ENCODE peak calls at places on chromosome 18, in six cellular contexts. One of them, this sample, is unnamed.
A peak's percentile ranks its signal among the peaks of the same experiment; 100 is the strongest.

GRCh38 chr18:78934003-78934402 is 45.6 kb upstream of the SALL3 start:
- DNase-seq in H1: no peak
- DNase-seq in K562: no peak
- DNase-seq in HCT116: no peak
- DNase-seq in SK-N-SH: no peak
- DNase-seq in HepG2: no peak
- DNase-seq in this sample: no peak

GRCh38 chr18:79883461-79884295 is 67.8 kb downstream of the SLC66A2 start:
- DNase-seq in H1: no peak
- DNase-seq in K562: no peak
- DNase-seq in HCT116: no peak
- DNase-seq in SK-N-SH: peak; percentile 25
- DNase-seq in HepG2: no peak
- DNase-seq in this sample: no peak

GRCh38 chr18:3447035-3447894 is 2.7 kb upstream of the TGIF1 start:
- DNase-seq in H1: no peak
- DNase-seq in K562: peak; percentile 64
- DNase-seq in HCT116: no peak
- DNase-seq in SK-N-SH: peak; percentile 12
- DNase-seq in HepG2: no peak
- DNase-seq in this sample: no peak

GRCh38 chr18:596288-596881 is 403 bp upstream of the CLUL1 start:
- DNase-seq in H1: peak; percentile 68
- DNase-seq in K562: peak; percentile 88
- DNase-seq in HCT116: peak; percentile 47
- DNase-seq in SK-N-SH: peak; percentile 67
- DNase-seq in HepG2: peak; percentile 43
- DNase-seq in this sample: peak; percentile 11

GRCh38 chr18:63267990-63268721 is 51.4 kb downstream of the BCL2 start:
- DNase-seq in H1: no peak
- DNase-seq in K562: no peak
- DNase-seq in HCT116: no peak
- DNase-seq in SK-N-SH: no peak
- DNase-seq in HepG2: no peak
- DNase-seq in this sample: no peak

GRCh38 chr18:46716336-46716735 is 40.5 kb downstream of the ST8SIA5 start:
- DNase-seq in H1: no peak
- DNase-seq in K562: no peak
- DNase-seq in HCT116: no peak
- DNase-seq in SK-N-SH: no peak
- DNase-seq in HepG2: no peak
- DNase-seq in this sample: no peak

GRCh38 chr18:44508474-44508873 is 172.2 kb upstream of the SETBP1 start:
- DNase-seq in H1: no peak
- DNase-seq in K562: no peak
- DNase-seq in HCT116: no peak
- DNase-seq in SK-N-SH: no peak
- DNase-seq in HepG2: no peak
- DNase-seq in this sample: no peak

GRCh38 chr18:74506405-74507119 is 10.4 kb downstream of the CNDP2 start:
- DNase-seq in H1: no peak
- DNase-seq in K562: no peak
- DNase-seq in HCT116: no peak
- DNase-seq in SK-N-SH: no peak
- DNase-seq in HepG2: no peak
- DNase-seq in this sample: no peak

GRCh38 chr18:21598726-21599584 is 1.5 kb downstream of the ESCO1 start:
- DNase-seq in H1: no peak
- DNase-seq in K562: no peak
- DNase-seq in HCT116: peak; percentile 36
- DNase-seq in SK-N-SH: no peak
- DNase-seq in HepG2: peak; percentile 71
- DNase-seq in this sample: no peak
- TF ChIP-seq JUND in H1: no peak
- TF ChIP-seq JUND in K562: no peak
- TF ChIP-seq JUND in HCT116: no peak
- TF ChIP-seq JUND in SK-N-SH: no peak
- TF ChIP-seq JUND in HepG2: no peak
- TF ChIP-seq JUND in this sample: no peak

GRCh38 chr18:13823707-13824395 is at the start of gene MC5R:
- DNase-seq in H1: no peak
- DNase-seq in K562: peak; percentile 82
- DNase-seq in HCT116: no peak
- DNase-seq in SK-N-SH: peak; percentile 92
- DNase-seq in HepG2: peak; percentile 23
- DNase-seq in this sample: peak; percentile 50
- TF ChIP-seq JUND in H1: no peak
- TF ChIP-seq JUND in K562: no peak
- TF ChIP-seq JUND in HCT116: no peak
- TF ChIP-seq JUND in SK-N-SH: no peak
- TF ChIP-seq JUND in HepG2: no peak
- TF ChIP-seq JUND in this sample: no peak

GRCh38 chr18:49666045-49666444 is 104.2 kb downstream of the LIPG start:
- DNase-seq in H1: no peak
- DNase-seq in K562: no peak
- DNase-seq in HCT116: no peak
- DNase-seq in SK-N-SH: peak; percentile 46
- DNase-seq in HepG2: no peak
- DNase-seq in this sample: no peak
- TF ChIP-seq JUND in H1: no peak
- TF ChIP-seq JUND in K562: peak; percentile 18
- TF ChIP-seq JUND in HCT116: no peak
- TF ChIP-seq JUND in SK-N-SH: no peak
- TF ChIP-seq JUND in HepG2: no peak
- TF ChIP-seq JUND in this sample: no peak

DNA sequence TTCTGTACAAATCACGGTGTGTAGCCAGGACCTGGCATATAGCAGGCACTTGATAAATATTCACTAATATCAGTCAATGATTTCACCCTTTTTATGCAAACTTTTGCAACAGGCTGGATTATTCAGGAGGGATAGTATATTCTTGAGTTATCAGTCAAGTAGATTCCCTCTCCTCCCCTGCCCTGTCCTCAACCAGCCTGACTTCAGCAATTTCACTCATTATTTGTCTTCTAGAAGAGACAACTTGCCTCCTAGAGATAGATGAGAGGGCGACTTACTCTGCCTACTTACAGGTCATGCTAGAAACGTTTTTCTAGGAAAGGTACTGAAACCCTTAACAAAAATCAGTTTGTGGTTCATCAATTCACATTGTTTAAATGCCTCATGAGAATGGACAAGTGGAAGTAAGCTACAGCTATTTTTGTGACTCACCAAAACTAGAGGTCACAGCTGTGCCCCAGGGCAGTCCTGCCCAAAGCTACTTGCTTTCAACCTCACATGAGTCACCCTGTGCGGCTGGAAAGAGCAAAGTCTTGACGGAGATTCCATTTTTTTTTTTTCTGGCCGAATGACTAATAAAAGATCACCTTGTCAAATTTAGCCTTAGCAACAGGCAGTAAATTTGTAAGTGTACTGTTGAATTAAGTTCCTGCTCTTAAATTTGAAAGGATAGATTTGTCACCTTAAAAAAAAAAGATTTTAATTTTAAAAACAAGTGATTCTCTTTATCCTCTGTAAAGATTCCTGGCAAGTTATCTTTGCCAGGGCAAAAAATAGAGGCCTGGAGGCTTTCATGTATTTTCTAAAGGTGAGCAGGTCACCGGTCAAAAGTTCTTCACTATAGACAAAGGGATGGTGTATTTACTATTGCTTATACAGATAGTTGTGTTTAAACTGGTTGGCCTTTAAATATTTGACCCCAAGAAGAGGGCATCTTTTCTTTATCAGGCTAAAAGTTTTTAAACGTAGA is 109.0 kb upstream of the SLC35G4 start:
- DNase-seq in H1: no peak
- DNase-seq in K562: no peak
- DNase-seq in HCT116: peak; percentile 89
- DNase-seq in SK-N-SH: no peak
- DNase-seq in HepG2: peak; percentile 98
- DNase-seq in this sample: no peak
- TF ChIP-seq JUND in H1: no peak
- TF ChIP-seq JUND in K562: no peak
- TF ChIP-seq JUND in HCT116: peak; percentile 95
- TF ChIP-seq JUND in SK-N-SH: peak; percentile 85
- TF ChIP-seq JUND in HepG2: peak; percentile 94
- TF ChIP-seq JUND in this sample: no peak

GRCh38 chr18:57909620-57910019 is 106.5 kb upstream of the ATP8B1 start:
- DNase-seq in H1: no peak
- DNase-seq in K562: no peak
- DNase-seq in HCT116: no peak
- DNase-seq in SK-N-SH: no peak
- DNase-seq in HepG2: no peak
- DNase-seq in this sample: peak; percentile 37
- TF ChIP-seq JUND in H1: no peak
- TF ChIP-seq JUND in K562: no peak
- TF ChIP-seq JUND in HCT116: no peak
- TF ChIP-seq JUND in SK-N-SH: no peak
- TF ChIP-seq JUND in HepG2: no peak
- TF ChIP-seq JUND in this sample: no peak

DNA sequence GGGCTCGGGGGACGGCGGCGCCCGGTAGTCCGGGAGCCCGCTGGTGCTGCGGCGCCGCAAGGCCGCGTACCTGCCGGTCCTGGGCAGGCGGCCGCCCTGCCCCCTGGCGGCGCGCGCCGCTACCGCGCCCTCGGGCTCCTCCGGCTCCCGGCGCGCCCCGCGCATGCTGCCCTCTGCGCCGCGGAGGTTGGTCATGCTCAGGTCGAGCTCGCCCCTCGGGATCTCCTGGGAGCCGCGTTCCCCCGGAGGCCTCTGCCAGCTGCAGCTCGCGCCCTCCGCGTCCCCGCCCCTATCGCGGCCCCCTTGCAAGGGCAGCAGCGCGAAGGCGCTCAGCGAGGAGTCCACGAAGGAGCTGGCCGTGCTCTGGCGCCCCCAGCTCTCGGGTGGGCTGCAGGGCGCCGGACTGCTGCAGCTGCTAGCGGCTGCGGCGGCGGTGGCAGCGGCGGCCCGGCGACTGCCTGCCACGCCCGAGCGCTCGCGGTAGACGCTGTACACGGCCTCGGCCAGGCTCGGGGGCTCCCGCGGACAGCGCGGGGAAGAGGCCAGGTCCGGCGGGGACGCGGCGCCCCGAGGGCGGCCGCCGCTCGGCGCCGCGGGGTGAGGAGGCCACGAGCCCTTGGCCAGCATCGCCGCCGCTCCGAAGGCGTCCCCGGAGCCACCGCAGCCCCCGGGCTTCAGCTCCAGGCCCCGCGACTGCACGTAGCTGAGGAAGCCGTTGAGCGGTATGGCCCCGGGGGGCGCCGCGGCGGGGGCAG is 4.5 kb downstream of the TMEM200C start:
- DNase-seq in H1: no peak
- DNase-seq in K562: no peak
- DNase-seq in HCT116: no peak
- DNase-seq in SK-N-SH: peak; percentile 90
- DNase-seq in HepG2: peak; percentile 11
- DNase-seq in this sample: no peak
- TF ChIP-seq JUND in H1: no peak
- TF ChIP-seq JUND in K562: no peak
- TF ChIP-seq JUND in HCT116: no peak
- TF ChIP-seq JUND in SK-N-SH: no peak
- TF ChIP-seq JUND in HepG2: no peak
- TF ChIP-seq JUND in this sample: no peak